ENCODE peak calls at places on chromosomes 1 and 21, in six cellular contexts. K is BJ; U is activated CD8-positive, alpha-beta T cell treated with anti-CD3 and anti-CD28 coated beads for 36 hours; F is glutamatergic neuron; T is HFFc6; Q is B cell. Z is an unnamed sample.
A peak's percentile ranks its signal among the peaks of the same experiment; 100 is the strongest.

GRCh38 chr1:24535778-24536177 is 20.1 kb upstream of the NCMAP start:
- DNase-seq in Q (no peak), U (no peak), K (no peak), F (no peak), T (no peak), Z (no peak)

GRCh38 chr1:199743227-199743626 is 284.3 kb upstream of the NR5A2 start:
- DNase-seq in Q (no peak), T (no peak), F (no peak), U (no peak), K (no peak), Z (no peak)

GRCh38 chr1:27522860-27523665 is 33.1 kb upstream of the WASF2 start:
- DNase-seq in U (peak; percentile 83), F (peak; percentile 61), Q (peak; percentile 29), T (no peak), K (no peak), Z (no peak)

GRCh38 chr21:16304189-16304588 is 574.4 kb downstream of the USP25 start:
- DNase-seq in T (no peak), U (no peak), Q (no peak), F (no peak), K (no peak), Z (no peak)

GRCh38 chr1:223732993-223733798 is 20.9 kb downstream of the CAPN2 start:
- DNase-seq in F (no peak), Q (no peak), U (no peak), K (no peak), T (no peak), Z (no peak)

GRCh38 chr1:170513138-170513537 is 18.8 kb upstream of the GORAB start:
- DNase-seq in K (no peak), F (no peak), U (no peak), T (no peak), Q (no peak), Z (no peak)

GRCh38 chr1:70504821-70505193 is 93.7 kb downstream of the CTH start:
- DNase-seq in T (peak; percentile 86), F (no peak), K (peak; percentile 78), Q (no peak), U (no peak), Z (no peak)

GRCh38 chr1:41870076-41870562 is 48.6 kb downstream of the HIVEP3 start:
- DNase-seq in Q (no peak), U (peak; percentile 44), F (no peak), T (peak; percentile 59), K (no peak), Z (peak; percentile 27)

GRCh38 chr1:89670168-89670567 is 37.2 kb downstream of the LRRC8C start:
- DNase-seq in F (no peak), K (no peak), U (no peak), T (no peak), Q (peak; percentile 80), Z (peak; percentile 65)

GRCh38 chr1:9250586-9251381 is 16.2 kb downstream of the H6PD start:
- DNase-seq in F (no peak), U (no peak), T (no peak), Q (no peak), K (no peak), Z (no peak)

GRCh38 chr1:187921426-187921825 is 1092.7 kb downstream of the PLA2G4A start:
- DNase-seq in T (no peak), K (no peak), Q (no peak), F (no peak), U (no peak), Z (no peak)

GRCh38 chr1:200038987-200039848 is 11.7 kb downstream of the NR5A2 start:
- DNase-seq in F (peak; percentile 62), U (peak; percentile 37), Q (peak; percentile 66), T (no peak), K (no peak), Z (peak; percentile 65)

GRCh38 chr1:169565335-169566271 is 20.7 kb downstream of the F5 start:
- DNase-seq in Q (no peak), U (no peak), K (no peak), T (no peak), F (no peak), Z (no peak)

GRCh38 chr1:155179107-155180031 is 5.7 kb downstream of the TRIM46 start:
- DNase-seq in F (peak; percentile 7), T (no peak), K (no peak), Q (peak; percentile 16), U (no peak), Z (no peak)

GRCh38 chr1:179038528-179039281 is 13.0 kb downstream of the FAM20B start:
- DNase-seq in T (no peak), K (no peak), U (no peak), F (no peak), Q (no peak), Z (no peak)

GRCh38 chr1:43314233-43314632 is 13.5 kb downstream of the TIE1 start:
- DNase-seq in U (no peak), T (no peak), K (no peak), F (no peak), Q (no peak), Z (no peak)

GRCh38 chr1:214791961-214792360 is 189.0 kb downstream of the CENPF start:
- DNase-seq in K (no peak), U (no peak), T (peak; percentile 21), Q (no peak), F (no peak), Z (no peak)

GRCh38 chr1:28010979-28011378 is 51.2 kb downstream of the XKR8 start:
- DNase-seq in T (peak; percentile 9), U (no peak), F (no peak), K (no peak), Q (no peak), Z (no peak)

GRCh38 chr1:170221031-170221430 is 75.3 kb downstream of the NTMT2 start:
- DNase-seq in K (no peak), Q (no peak), U (no peak), F (no peak), T (no peak), Z (no peak)

GRCh38 chr1:87149166-87150065 is 179.3 kb upstream of the LMO4 start:
- DNase-seq in F (no peak), Q (no peak), T (peak; percentile 53), U (no peak), K (peak; percentile 59), Z (no peak)

GRCh38 chr1:87154351-87154750 is 174.3 kb upstream of the LMO4 start:
- DNase-seq in T (no peak), Q (no peak), F (no peak), K (no peak), U (no peak), Z (no peak)

GRCh38 chr1:87148670-87149069 is 180.0 kb upstream of the LMO4 start:
- DNase-seq in K (no peak), U (no peak), T (no peak), Q (no peak), F (no peak), Z (no peak)

GRCh38 chr1:87150143-87150542 is 178.5 kb upstream of the LMO4 start:
- DNase-seq in U (no peak), T (no peak), Q (no peak), K (no peak), F (no peak), Z (no peak)

GRCh38 chr1:87151500-87152421 is 176.9 kb upstream of the LMO4 start:
- DNase-seq in Q (peak; percentile 50), F (peak; percentile 81), K (no peak), U (peak; percentile 84), T (no peak), Z (peak; percentile 73)
- TF ChIP-seq CTCF in Q (peak; percentile 28), F (peak; percentile 12), K (no peak), U (peak; percentile 38), T (no peak), Z (peak; percentile 45)

GRCh38 chr1:6412896-6413295 is 6.8 kb downstream of the HES2 start:
- DNase-seq in T (no peak), K (no peak), Q (no peak), F (no peak), U (no peak), Z (no peak)

GRCh38 chr1:6415979-6416656 is 3.6 kb downstream of the HES2 start:
- DNase-seq in F (no peak), Q (no peak), T (no peak), U (no peak), K (no peak), Z (no peak)

GRCh38 chr1:6414881-6415280 is 4.8 kb downstream of the HES2 start:
- DNase-seq in Q (no peak), F (no peak), T (no peak), K (no peak), U (no peak), Z (no peak)

GRCh38 chr1:6416906-6417305 is 2.8 kb downstream of the HES2 start:
- DNase-seq in T (no peak), Q (no peak), U (no peak), F (no peak), K (no peak), Z (no peak)

GRCh38 chr1:6414443-6414844 is 5.3 kb downstream of the HES2 start:
- DNase-seq in F (peak; percentile 74), Q (peak; percentile 28), K (no peak), T (peak; percentile 46), U (peak; percentile 79), Z (peak; percentile 80)
- TF ChIP-seq CTCF in F (peak; percentile 59), Q (peak; percentile 37), K (peak; percentile 80), T (peak; percentile 75), U (peak; percentile 62), Z (peak; percentile 27)

DNA sequence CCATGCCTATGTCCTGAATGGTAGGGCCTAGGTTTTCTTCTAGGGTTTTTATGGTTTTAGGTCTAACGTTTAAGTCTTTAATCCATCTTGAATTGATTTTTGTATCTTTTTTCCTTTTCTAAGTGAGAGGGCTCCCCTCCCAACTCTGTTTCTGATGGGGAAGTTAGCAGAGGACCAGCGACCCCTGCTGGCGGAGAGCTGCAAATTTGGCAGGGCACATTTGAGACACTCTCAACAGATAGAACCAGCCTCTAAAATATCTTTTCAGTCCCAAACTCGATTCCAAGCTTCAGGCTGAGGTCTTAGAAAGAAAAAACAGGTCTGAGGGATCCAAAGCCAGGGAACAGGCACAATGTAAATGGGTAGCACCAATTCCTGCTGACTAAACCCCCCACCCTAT is 32.5 kb downstream of the LRRC3 start:
- DNase-seq in T (peak; percentile 9), Q (peak; percentile 42), F (no peak), K (no peak), U (peak; percentile 80), Z (peak; percentile 62)
- TF ChIP-seq CTCF in T (peak; percentile 85), Q (peak; percentile 29), F (peak; percentile 66), K (peak; percentile 61), U (peak; percentile 68), Z (peak; percentile 25)

GRCh38 chr1:197146108-197147095 is at the start of gene ASPM:
- DNase-seq in F (peak; percentile 95), T (peak; percentile 96), K (peak; percentile 61), Q (peak; percentile 93), U (peak; percentile 97), Z (peak; percentile 92)
- TF ChIP-seq CTCF in F (no peak), T (no peak), K (no peak), Q (no peak), U (no peak), Z (no peak)

GRCh38 chr21:37006521-37007291 is at the start of gene RIPPLY3:
- DNase-seq in T (no peak), K (no peak), F (peak; percentile 55), Q (peak; percentile 36), U (peak; percentile 26), Z (peak; percentile 65)
- TF ChIP-seq CTCF in T (no peak), K (no peak), F (no peak), Q (no peak), U (no peak), Z (no peak)